ENCODE peak calls at places on chromosome 6, in eight cellular contexts. I is osteoblast, F is EL, Y is B cell, R is IMR-90, C is ascending aorta, X is AG08396, P is PC-9. G is an unnamed sample.

GRCh38 chr6:3403244-3404154 is 53.4 kb downstream of the SLC22A23 start:
- DNase-seq in I (no peak), F (no peak), Y (no peak), R (no peak), C (no peak), X (no peak), P (peak), G (no peak)

GRCh38 chr6:143805832-143806281 is 37.3 kb upstream of the LTV1 start:
- DNase-seq in I (peak), F (peak), Y (no peak), R (peak), C (no peak), X (no peak), P (no peak), G (peak)

GRCh38 chr6:7185561-7185960 is 77.8 kb downstream of the RREB1 start:
- DNase-seq in I (no peak), F (no peak), Y (no peak), R (no peak), C (no peak), X (no peak), P (no peak), G (no peak)

GRCh38 chr6:82842721-82843120 is 222.9 kb downstream of the UBE3D start:
- DNase-seq in I (no peak), F (peak), Y (no peak), R (peak), C (no peak), X (peak), P (peak), G (peak)

GRCh38 chr6:154614101-154614500 is 103.6 kb upstream of the CNKSR3 start:
- DNase-seq in I (no peak), F (peak), Y (no peak), R (peak), C (no peak), X (no peak), P (no peak), G (peak)

GRCh38 chr6:159842035-159842434 is 42.0 kb downstream of the PNLDC1 start:
- DNase-seq in I (peak), F (no peak), Y (no peak), R (no peak), C (no peak), X (no peak), P (no peak), G (peak)

GRCh38 chr6:86657192-86657591 is 280.1 kb upstream of the HTR1E start:
- DNase-seq in I (no peak), F (no peak), Y (no peak), R (no peak), C (no peak), X (no peak), P (no peak), G (no peak)

GRCh38 chr6:166589786-166590574 is 3.5 kb upstream of the RAMACL start:
- DNase-seq in I (no peak), F (no peak), Y (no peak), R (no peak), C (no peak), X (no peak), P (no peak), G (no peak)

GRCh38 chr6:33725222-33725621 is 13.7 kb upstream of the UQCC2 start:
- DNase-seq in I (no peak), F (no peak), Y (no peak), R (no peak), C (no peak), X (no peak), P (no peak), G (no peak)

GRCh38 chr6:107657755-107658461 is 166.2 kb downstream of the SCML4 start:
- DNase-seq in I (peak), F (peak), Y (peak), R (peak), C (no peak), X (peak), P (peak), G (peak)

GRCh38 chr6:155693573-155694428 is 238.2 kb upstream of the NOX3 start:
- DNase-seq in I (no peak), F (no peak), Y (no peak), R (no peak), C (no peak), X (no peak), P (no peak), G (no peak)

GRCh38 chr6:140105857-140106256 is 731.4 kb upstream of the CITED2 start:
- DNase-seq in I (no peak), F (peak), Y (no peak), R (no peak), C (no peak), X (no peak), P (no peak), G (peak)

GRCh38 chr6:44049989-44050871 is 77.0 kb downstream of the MRPL14 start:
- DNase-seq in I (peak), F (no peak), Y (no peak), R (peak), C (no peak), X (no peak), P (no peak), G (peak)

GRCh38 chr6:169370054-169370453 is 116.4 kb upstream of the THBS2 start:
- DNase-seq in I (no peak), F (no peak), Y (no peak), R (peak), C (no peak), X (no peak), P (no peak), G (peak)

GRCh38 chr6:43838276-43839036 is 68.4 kb downstream of the VEGFA start:
- DNase-seq in I (peak), F (peak), Y (no peak), R (peak), C (no peak), X (peak), P (peak), G (peak)

GRCh38 chr6:7050099-7050498 is 57.7 kb upstream of the RREB1 start:
- DNase-seq in I (no peak), F (no peak), Y (no peak), R (no peak), C (no peak), X (no peak), P (no peak), G (no peak)

GRCh38 chr6:168116975-168117899 is 38.2 kb upstream of the FRMD1 start:
- DNase-seq in I (peak), F (no peak), Y (no peak), R (no peak), C (no peak), X (no peak), P (no peak), G (peak)

G was measured in RPMI7951.